ENCODE peak calls at places on chromosomes 5 and 9, in ten cellular contexts. O is AG09309; C is PC-3; G is HCT116; I is AG09319; A is ascending aorta; Y is fibroblast of lung; D is breast epithelium; M is GM23338; F is CD4-positive, alpha-beta T cell. W is an unnamed sample.

GRCh38 chr9:27090231-27090630 is 18.8 kb upstream of the TEK start:
- DNase-seq in Y (no peak), I (no peak), G (no peak), O (no peak), D (no peak), M (no peak), A (no peak), F (no peak), C (no peak), W (no peak)

GRCh38 chr5:68727931-68728330 is 365.9 kb upstream of the SLC30A5 start:
- DNase-seq in A (no peak), I (no peak), C (no peak), D (no peak), Y (peak), O (no peak), F (no peak), M (no peak), G (no peak), W (no peak)

GRCh38 chr5:14574891-14575496 is 6.6 kb upstream of the OTULINL start:
- DNase-seq in G (no peak), A (no peak), D (no peak), O (no peak), I (no peak), M (no peak), Y (no peak), F (no peak), C (peak), W (peak)

GRCh38 chr5:5298841-5299543 is 123.5 kb upstream of the ICE1 start:
- DNase-seq in C (no peak), Y (peak), D (no peak), I (no peak), G (no peak), A (no peak), M (no peak), F (no peak), O (no peak), W (no peak)

GRCh38 chr5:1477341-1477740 is 32.1 kb upstream of the SLC6A3 start:
- DNase-seq in O (no peak), A (peak), C (no peak), Y (no peak), F (no peak), M (no peak), D (peak), I (no peak), G (no peak), W (no peak)

GRCh38 chr9:29958469-29958868 is 2385.2 kb upstream of the C9orf72 start:
- DNase-seq in M (no peak), F (no peak), I (no peak), C (no peak), D (no peak), G (no peak), A (no peak), O (no peak), Y (no peak), W (no peak)

GRCh38 chr9:123642291-123643278 is 286.6 kb downstream of the CRB2 start:
- DNase-seq in C (no peak), D (no peak), Y (peak), I (no peak), O (no peak), M (no peak), F (no peak), A (no peak), G (no peak), W (peak)

GRCh38 chr5:59380350-59380951 is 513.1 kb downstream of the PDE4D start:
- DNase-seq in C (peak), G (peak), I (peak), O (peak), M (peak), D (no peak), Y (peak), F (no peak), A (no peak), W (peak)

GRCh38 chr5:27124590-27124989 is 86.2 kb upstream of the CDH9 start:
- DNase-seq in D (no peak), A (no peak), O (no peak), G (no peak), C (peak), Y (no peak), F (no peak), M (peak), I (no peak), W (peak)

DNA sequence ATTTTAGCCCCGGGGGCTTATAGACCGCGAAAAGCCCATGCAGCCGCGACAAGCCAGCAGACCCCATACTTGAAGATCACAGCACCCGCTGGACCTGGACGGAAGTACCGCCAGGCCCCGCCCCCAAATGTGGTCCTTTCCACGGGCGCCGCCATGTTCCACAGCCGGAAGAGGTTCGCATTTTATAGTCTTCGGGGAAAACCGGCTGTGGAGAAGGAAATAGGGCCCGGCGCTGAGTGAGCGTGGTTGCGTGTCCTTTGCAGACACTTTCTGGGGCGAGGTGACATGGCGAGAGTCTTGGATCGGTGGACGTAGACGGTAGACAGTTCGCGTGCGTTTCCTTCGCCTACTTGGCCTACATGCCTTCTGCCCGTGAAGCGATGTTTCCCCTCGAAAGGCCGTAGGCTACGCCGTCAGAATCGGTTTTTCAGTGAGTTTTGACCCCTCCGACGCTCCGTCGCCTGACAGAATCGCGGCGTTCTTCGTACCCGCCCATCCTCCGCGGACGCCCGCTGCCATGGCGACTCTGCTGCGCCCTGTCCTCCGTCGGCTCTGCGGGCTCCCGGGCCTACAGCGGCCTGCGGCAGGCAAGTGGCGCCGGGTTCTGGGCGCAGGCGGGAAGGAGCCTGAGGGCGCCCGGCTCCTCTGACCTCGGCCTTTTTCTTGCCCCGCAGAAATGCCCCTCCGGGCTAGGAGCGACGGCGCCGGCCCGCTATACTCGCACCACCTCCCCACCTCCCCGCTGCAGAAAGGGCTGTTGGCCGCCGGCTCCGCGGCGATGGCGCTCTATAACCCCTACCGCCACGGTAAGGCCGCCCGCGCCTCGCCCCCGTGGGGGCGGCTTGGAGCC is at the start of the genes COQ4 and TRUB2:
- DNase-seq in D (peak), G (peak), O (peak), F (peak), M (peak), Y (peak), A (peak), I (peak), C (peak), W (peak)
- TF ChIP-seq CTCF in D (no peak), G (no peak), O (peak), F (no peak), M (no peak), Y (no peak), A (no peak), I (no peak), C (no peak), W (no peak)

DNA sequence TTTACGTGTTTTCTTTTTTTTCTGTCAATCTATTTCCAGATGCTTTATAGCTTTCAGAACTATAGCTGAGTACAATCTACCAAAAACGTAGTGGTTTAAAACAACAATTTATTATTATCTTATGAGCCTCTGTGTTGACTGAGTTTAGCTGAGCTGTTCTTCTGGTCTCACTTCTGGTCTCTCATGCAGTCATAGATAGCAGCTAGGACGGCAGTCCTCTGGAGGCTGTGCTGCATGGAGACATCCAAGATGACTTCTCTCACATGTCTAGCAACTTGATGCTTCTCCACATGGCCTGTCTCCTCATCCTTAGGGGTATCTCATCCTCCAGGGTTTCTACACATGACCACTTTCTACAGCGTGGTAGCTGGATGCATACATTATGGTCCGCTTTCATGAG is 22.0 kb upstream of the RAD23B start:
- DNase-seq in D (no peak), G (no peak), I (no peak), O (no peak), C (no peak), A (no peak), Y (no peak), F (no peak), M (no peak), W (no peak)
- TF ChIP-seq CTCF in D (no peak), G (no peak), I (no peak), O (no peak), C (no peak), A (no peak), Y (no peak), F (no peak), M (no peak), W (no peak)

DNA sequence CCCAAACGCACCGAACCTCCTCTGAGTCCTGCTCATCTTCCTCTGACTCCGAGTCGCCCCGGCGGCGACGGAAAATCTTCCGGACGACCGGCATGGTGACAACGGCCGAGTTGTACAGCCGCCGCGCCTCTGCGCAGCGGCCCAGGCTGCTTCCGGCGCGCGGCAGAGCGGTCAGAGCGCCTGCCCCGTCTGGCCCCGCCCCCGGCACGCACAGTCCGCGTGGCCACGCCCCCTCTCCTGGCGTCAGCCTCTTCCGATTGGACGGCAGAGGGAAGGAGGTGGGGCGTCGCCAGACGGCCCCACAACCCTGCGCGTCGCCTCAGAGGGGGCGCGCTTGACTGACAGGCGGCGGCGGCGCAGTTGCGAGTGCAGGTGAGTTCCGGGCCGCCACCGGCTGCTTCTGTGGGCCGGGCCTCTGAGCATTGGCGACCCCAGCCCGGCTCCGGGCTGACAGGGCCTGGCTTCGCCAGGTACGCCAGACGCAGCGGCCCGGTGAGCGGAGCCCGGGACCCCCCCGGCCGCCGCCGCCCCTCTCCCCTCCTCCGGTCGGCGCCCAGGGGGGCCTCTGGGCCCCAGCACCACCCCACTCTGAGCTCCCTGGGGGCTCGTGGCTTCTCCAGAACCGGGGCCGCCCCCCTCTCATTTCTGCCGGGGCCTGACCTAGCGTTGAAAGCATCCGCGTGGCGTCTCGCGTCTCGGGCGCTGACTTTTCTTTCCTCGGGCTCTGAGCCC is at the start of the genes C9orf78 and USP20:
- DNase-seq in G (peak), A (peak), Y (peak), F (peak), D (peak), I (peak), O (peak), C (peak), M (peak), W (peak)
- TF ChIP-seq CTCF in G (no peak), A (no peak), Y (no peak), F (no peak), D (no peak), I (no peak), O (no peak), C (no peak), M (no peak), W (no peak)

GRCh38 chr9:132646726-132647125 is 23.1 kb downstream of the DDX31 start:
- DNase-seq in Y (no peak), G (no peak), O (no peak), A (no peak), I (no peak), F (no peak), M (no peak), D (no peak), C (no peak), W (no peak)

GRCh38 chr9:132644251-132644650 is 25.5 kb downstream of the DDX31 start:
- DNase-seq in C (peak), Y (no peak), O (no peak), M (peak), I (no peak), A (no peak), D (no peak), G (no peak), F (no peak), W (no peak)

GRCh38 chr9:132647355-132647754 is 22.4 kb downstream of the DDX31 start:
- DNase-seq in M (no peak), C (peak), Y (peak), G (no peak), I (peak), O (peak), D (no peak), F (no peak), A (no peak), W (no peak)

GRCh38 chr9:132645306-132645705 is 24.5 kb downstream of the DDX31 start:
- DNase-seq in F (no peak), Y (no peak), O (no peak), M (no peak), I (no peak), G (no peak), A (no peak), D (no peak), C (no peak), W (no peak)

DNA sequence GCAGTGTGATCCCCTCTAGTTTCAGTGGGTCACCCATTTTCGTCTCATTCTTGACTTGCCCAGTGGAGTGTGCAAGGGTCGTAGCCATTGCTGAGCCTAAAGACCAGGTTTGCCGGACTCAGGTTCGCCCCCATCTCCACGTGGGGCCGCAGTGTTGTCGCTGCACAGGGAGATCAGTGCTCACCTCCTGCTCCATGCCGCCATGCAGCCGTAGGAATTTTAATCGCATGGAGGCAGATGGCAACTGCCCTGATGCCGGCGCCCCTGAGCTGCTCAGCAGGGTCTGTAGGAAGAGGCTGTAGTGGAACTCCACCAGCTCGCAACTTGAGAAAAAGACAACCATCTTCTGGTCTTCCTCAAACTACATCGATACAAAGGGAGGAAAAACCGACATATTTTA is 24.1 kb downstream of the DDX31 start:
- DNase-seq in F (no peak), Y (no peak), D (no peak), G (no peak), M (no peak), C (no peak), I (no peak), O (no peak), A (no peak), W (no peak)
- TF ChIP-seq CTCF in F (no peak), Y (no peak), D (no peak), G (no peak), M (no peak), C (no peak), I (no peak), O (no peak), A (no peak), W (no peak)

DNA sequence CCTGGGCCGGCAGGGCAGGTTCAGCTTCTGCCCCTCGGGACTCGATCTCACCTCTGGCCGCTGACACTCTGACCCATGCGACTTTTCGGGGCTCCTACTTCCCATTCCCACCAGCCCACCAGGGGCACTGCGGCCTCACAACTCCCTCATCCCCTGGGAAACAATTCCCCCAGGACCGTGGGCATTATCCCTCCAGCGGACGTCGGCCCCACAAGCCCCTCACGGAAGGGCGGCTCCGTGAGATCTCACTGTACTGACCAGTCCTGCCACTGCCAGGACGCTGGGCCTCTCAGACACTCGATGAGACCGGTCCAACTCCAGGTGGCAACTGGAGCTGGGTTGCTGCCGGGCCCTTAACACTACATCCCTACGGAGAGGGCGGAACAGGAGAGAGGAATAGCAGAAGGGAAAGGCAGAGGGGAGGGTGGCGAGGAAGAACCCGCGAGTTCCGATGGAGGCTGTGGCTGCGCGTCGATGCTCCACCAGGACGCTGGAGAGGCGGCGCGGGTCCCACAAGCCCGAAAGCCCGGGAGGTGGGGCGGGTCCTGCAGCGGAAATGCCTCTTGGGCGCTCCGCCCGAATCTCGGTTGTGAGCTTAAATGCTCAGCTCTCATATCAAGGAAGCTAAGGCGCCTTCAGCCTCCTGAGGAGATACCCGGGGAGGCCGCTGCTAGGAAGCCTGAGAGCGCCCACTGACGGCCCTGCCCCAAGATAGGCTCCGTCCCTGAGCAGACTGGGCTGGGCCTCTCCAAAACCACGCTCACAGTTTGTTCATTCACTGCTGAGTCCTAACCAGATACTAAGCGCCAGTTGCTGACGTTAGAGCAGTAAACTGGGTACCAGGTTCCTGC is 36.3 kb downstream of the VCP start:
- DNase-seq in O (peak), Y (peak), C (no peak), D (no peak), A (peak), G (no peak), I (no peak), M (peak), F (peak), W (peak)
- TF ChIP-seq CTCF in O (peak), Y (no peak), C (no peak), D (no peak), A (no peak), G (no peak), I (no peak), M (peak), F (no peak), W (no peak)

GRCh38 chr5:135206862-135207261 is 172.8 kb upstream of the PITX1 start:
- DNase-seq in C (no peak), M (no peak), F (no peak), G (no peak), O (no peak), A (no peak), Y (no peak), I (no peak), D (peak), W (no peak)

GRCh38 chr5:135203019-135203418 is 169.0 kb upstream of the PITX1 start:
- DNase-seq in C (no peak), O (no peak), F (no peak), G (no peak), Y (no peak), I (no peak), A (no peak), M (peak), D (no peak), W (no peak)

GRCh38 chr5:135205616-135206349 is 171.8 kb upstream of the PITX1 start:
- DNase-seq in G (no peak), M (no peak), D (peak), O (no peak), Y (peak), A (no peak), C (no peak), F (no peak), I (no peak), W (no peak)

GRCh38 chr5:135204151-135204600 is 170.1 kb upstream of the PITX1 start:
- DNase-seq in D (no peak), A (no peak), O (no peak), M (peak), I (no peak), C (peak), G (no peak), F (no peak), Y (peak), W (no peak)

GRCh38 chr5:135203593-135204036 is 169.6 kb upstream of the PITX1 start:
- DNase-seq in O (no peak), C (peak), F (no peak), D (no peak), M (peak), I (no peak), G (no peak), A (no peak), Y (no peak), W (no peak)
- TF ChIP-seq CTCF in O (peak), C (peak), F (no peak), D (no peak), M (peak), I (peak), G (peak), A (no peak), Y (peak), W (peak)

GRCh38 chr9:77449177-77450092 is 198.7 kb downstream of the GNA14 start:
- DNase-seq in Y (peak), I (no peak), D (no peak), A (no peak), G (no peak), C (peak), O (peak), M (no peak), F (no peak), W (peak)
- TF ChIP-seq CTCF in Y (no peak), I (no peak), D (no peak), A (no peak), G (peak), C (peak), O (no peak), M (peak), F (no peak), W (no peak)

GRCh38 chr9:35415769-35416427 is 74.0 kb upstream of the RUSC2 start:
- DNase-seq in I (no peak), D (no peak), O (no peak), C (no peak), G (no peak), F (no peak), A (no peak), Y (no peak), M (peak), W (peak)
- TF ChIP-seq CTCF in I (no peak), D (no peak), O (no peak), C (peak), G (peak), F (no peak), A (no peak), Y (no peak), M (peak), W (peak)

W was measured in bronchial epithelial cell.